ENCODE peak calls at places on chromosomes 11 and 22, in six cellular contexts. One of them, this sample, is unnamed.

GRCh38 chr11:119375629-119376196 is 5.8 kb downstream of the USP2 start:
- DNase-seq in glutamatergic neuron: no peak
- DNase-seq in astrocyte of the spinal cord: peak; percentile 74
- DNase-seq in cardiac fibroblast: peak; percentile 83
- DNase-seq in lung: no peak
- DNase-seq in HFFc6: peak; percentile 77
- DNase-seq in this sample: no peak

GRCh38 chr11:129286813-129287212 is 88.8 kb upstream of the BARX2 start:
- DNase-seq in glutamatergic neuron: no peak
- DNase-seq in astrocyte of the spinal cord: no peak
- DNase-seq in cardiac fibroblast: no peak
- DNase-seq in lung: no peak
- DNase-seq in HFFc6: no peak
- DNase-seq in this sample: no peak

GRCh38 chr11:133906746-133907145 is 50.0 kb downstream of the IGSF9B start:
- DNase-seq in glutamatergic neuron: no peak
- DNase-seq in astrocyte of the spinal cord: no peak
- DNase-seq in cardiac fibroblast: no peak
- DNase-seq in lung: no peak
- DNase-seq in HFFc6: no peak
- DNase-seq in this sample: no peak

GRCh38 chr11:118142809-118143208 is 9.8 kb downstream of the SCN4B start:
- DNase-seq in glutamatergic neuron: no peak
- DNase-seq in astrocyte of the spinal cord: no peak
- DNase-seq in cardiac fibroblast: no peak
- DNase-seq in lung: peak; percentile 43
- DNase-seq in HFFc6: no peak
- DNase-seq in this sample: no peak

GRCh38 chr11:120929090-120929489 is 94.8 kb upstream of the TBCEL start:
- DNase-seq in glutamatergic neuron: no peak
- DNase-seq in astrocyte of the spinal cord: no peak
- DNase-seq in cardiac fibroblast: no peak
- DNase-seq in lung: no peak
- DNase-seq in HFFc6: peak; percentile 53
- DNase-seq in this sample: no peak

GRCh38 chr22:38755155-38755910 is 465 bp downstream of the SUN2 start:
- DNase-seq in glutamatergic neuron: peak; percentile 77
- DNase-seq in astrocyte of the spinal cord: peak; percentile 59
- DNase-seq in cardiac fibroblast: peak; percentile 87
- DNase-seq in lung: peak; percentile 95
- DNase-seq in HFFc6: peak; percentile 75
- DNase-seq in this sample: peak; percentile 58

GRCh38 chr22:30877662-30878515 is 90.7 kb downstream of the MORC2 start:
- DNase-seq in glutamatergic neuron: no peak
- DNase-seq in astrocyte of the spinal cord: no peak
- DNase-seq in cardiac fibroblast: no peak
- DNase-seq in lung: no peak
- DNase-seq in HFFc6: no peak
- DNase-seq in this sample: no peak

GRCh38 chr11:111796696-111797095 is 30.5 kb upstream of the PPP2R1B start:
- DNase-seq in glutamatergic neuron: no peak
- DNase-seq in astrocyte of the spinal cord: no peak
- DNase-seq in cardiac fibroblast: no peak
- DNase-seq in lung: no peak
- DNase-seq in HFFc6: no peak
- DNase-seq in this sample: no peak

GRCh38 chr11:45684440-45684839 is 19.0 kb upstream of the CHST1 start:
- DNase-seq in glutamatergic neuron: no peak
- DNase-seq in astrocyte of the spinal cord: no peak
- DNase-seq in cardiac fibroblast: no peak
- DNase-seq in lung: no peak
- DNase-seq in HFFc6: no peak
- DNase-seq in this sample: no peak

GRCh38 chr11:9617960-9618359 is 44.5 kb downstream of the WEE1 start:
- DNase-seq in glutamatergic neuron: no peak
- DNase-seq in astrocyte of the spinal cord: peak; percentile 18
- DNase-seq in cardiac fibroblast: peak; percentile 29
- DNase-seq in lung: no peak
- DNase-seq in HFFc6: peak; percentile 59
- DNase-seq in this sample: no peak

GRCh38 chr11:14973621-14974020 is 1.5 kb upstream of the CALCA start:
- DNase-seq in glutamatergic neuron: peak; percentile 62
- DNase-seq in astrocyte of the spinal cord: peak; percentile 17
- DNase-seq in cardiac fibroblast: peak; percentile 11
- DNase-seq in lung: no peak
- DNase-seq in HFFc6: no peak
- DNase-seq in this sample: peak; percentile 38

GRCh38 chr22:28656156-28656555 is 23.5 kb downstream of the TTC28 start:
- DNase-seq in glutamatergic neuron: no peak
- DNase-seq in astrocyte of the spinal cord: no peak
- DNase-seq in cardiac fibroblast: no peak
- DNase-seq in lung: no peak
- DNase-seq in HFFc6: no peak
- DNase-seq in this sample: no peak

GRCh38 chr11:117058761-117059233 is 39.4 kb downstream of the SIK3 start:
- DNase-seq in glutamatergic neuron: no peak
- DNase-seq in astrocyte of the spinal cord: peak; percentile 77
- DNase-seq in cardiac fibroblast: peak; percentile 66
- DNase-seq in lung: no peak
- DNase-seq in HFFc6: peak; percentile 41
- DNase-seq in this sample: no peak

GRCh38 chr22:41003976-41004375 is 52.8 kb downstream of the RBX1 start:
- DNase-seq in glutamatergic neuron: no peak
- DNase-seq in astrocyte of the spinal cord: no peak
- DNase-seq in cardiac fibroblast: no peak
- DNase-seq in lung: no peak
- DNase-seq in HFFc6: no peak
- DNase-seq in this sample: no peak

GRCh38 chr22:17563936-17564391 is 666 bp downstream of the SLC25A18 start:
- DNase-seq in glutamatergic neuron: no peak
- DNase-seq in astrocyte of the spinal cord: peak; percentile 30
- DNase-seq in cardiac fibroblast: peak; percentile 80
- DNase-seq in lung: no peak
- DNase-seq in HFFc6: peak; percentile 53
- DNase-seq in this sample: no peak

GRCh38 chr11:75428989-75429640 is 3.9 kb downstream of the KLHL35 start:
- DNase-seq in glutamatergic neuron: no peak
- DNase-seq in astrocyte of the spinal cord: no peak
- DNase-seq in cardiac fibroblast: no peak
- DNase-seq in lung: no peak
- DNase-seq in HFFc6: no peak
- DNase-seq in this sample: no peak

GRCh38 chr11:92782806-92783205 is 186.6 kb upstream of the MTNR1B start:
- DNase-seq in glutamatergic neuron: no peak
- DNase-seq in astrocyte of the spinal cord: peak; percentile 60
- DNase-seq in cardiac fibroblast: no peak
- DNase-seq in lung: no peak
- DNase-seq in HFFc6: no peak
- DNase-seq in this sample: no peak

GRCh38 chr22:31253949-31254348 is 38.3 kb downstream of the PIK3IP1 start:
- DNase-seq in glutamatergic neuron: no peak
- DNase-seq in astrocyte of the spinal cord: no peak
- DNase-seq in cardiac fibroblast: no peak
- DNase-seq in lung: peak; percentile 68
- DNase-seq in HFFc6: no peak
- DNase-seq in this sample: no peak

GRCh38 chr11:34637303-34637702 is 16.4 kb downstream of the EHF start:
- DNase-seq in glutamatergic neuron: no peak
- DNase-seq in astrocyte of the spinal cord: no peak
- DNase-seq in cardiac fibroblast: no peak
- DNase-seq in lung: no peak
- DNase-seq in HFFc6: no peak
- DNase-seq in this sample: no peak

GRCh38 chr22:48663297-48663696 is 1164.4 kb downstream of the BRD1 start:
- DNase-seq in glutamatergic neuron: no peak
- DNase-seq in astrocyte of the spinal cord: no peak
- DNase-seq in cardiac fibroblast: no peak
- DNase-seq in lung: no peak
- DNase-seq in HFFc6: no peak
- DNase-seq in this sample: no peak

GRCh38 chr11:96265236-96265737 is 77.7 kb downstream of the MAML2 start:
- DNase-seq in glutamatergic neuron: no peak
- DNase-seq in astrocyte of the spinal cord: no peak
- DNase-seq in cardiac fibroblast: no peak
- DNase-seq in lung: no peak
- DNase-seq in HFFc6: no peak
- DNase-seq in this sample: no peak

GRCh38 chr22:21980547-21980946 is 2.0 kb downstream of the TOP3B start:
- DNase-seq in glutamatergic neuron: no peak
- DNase-seq in astrocyte of the spinal cord: no peak
- DNase-seq in cardiac fibroblast: no peak
- DNase-seq in lung: no peak
- DNase-seq in HFFc6: no peak
- DNase-seq in this sample: no peak

GRCh38 chr11:32529994-32530588 is 53.5 kb upstream of the EIF3M start:
- DNase-seq in glutamatergic neuron: no peak
- DNase-seq in astrocyte of the spinal cord: no peak
- DNase-seq in cardiac fibroblast: no peak
- DNase-seq in lung: no peak
- DNase-seq in HFFc6: no peak
- DNase-seq in this sample: no peak

GRCh38 chr11:85627332-85627997 is at the start of gene DLG2:
- DNase-seq in glutamatergic neuron: no peak
- DNase-seq in astrocyte of the spinal cord: peak; percentile 35
- DNase-seq in cardiac fibroblast: peak; percentile 33
- DNase-seq in lung: no peak
- DNase-seq in HFFc6: peak; percentile 37
- DNase-seq in this sample: no peak

GRCh38 chr11:135027461-135027860 is 615.4 kb upstream of the B3GAT1 start:
- DNase-seq in glutamatergic neuron: no peak
- DNase-seq in astrocyte of the spinal cord: peak; percentile 49
- DNase-seq in cardiac fibroblast: peak; percentile 38
- DNase-seq in lung: no peak
- DNase-seq in HFFc6: no peak
- DNase-seq in this sample: peak; percentile 48

GRCh38 chr11:17076517-17077239 is 789 bp downstream of the RPS13 start:
- DNase-seq in glutamatergic neuron: no peak
- DNase-seq in astrocyte of the spinal cord: peak; percentile 1
- DNase-seq in cardiac fibroblast: peak; percentile 25
- DNase-seq in lung: no peak
- DNase-seq in HFFc6: no peak
- DNase-seq in this sample: no peak

GRCh38 chr11:107970049-107970448 is 38.6 kb upstream of the CUL5 start:
- DNase-seq in glutamatergic neuron: no peak
- DNase-seq in astrocyte of the spinal cord: no peak
- DNase-seq in cardiac fibroblast: no peak
- DNase-seq in lung: no peak
- DNase-seq in HFFc6: no peak
- DNase-seq in this sample: no peak

GRCh38 chr11:45853616-45854219 is 6.4 kb downstream of the CRY2 start:
- DNase-seq in glutamatergic neuron: no peak
- DNase-seq in astrocyte of the spinal cord: no peak
- DNase-seq in cardiac fibroblast: no peak
- DNase-seq in lung: no peak
- DNase-seq in HFFc6: no peak
- DNase-seq in this sample: no peak

GRCh38 chr11:26297179-26297970 is 34.6 kb upstream of the ANO3 start:
- DNase-seq in glutamatergic neuron: no peak
- DNase-seq in astrocyte of the spinal cord: peak; percentile 71
- DNase-seq in cardiac fibroblast: peak; percentile 88
- DNase-seq in lung: no peak
- DNase-seq in HFFc6: peak; percentile 50
- DNase-seq in this sample: peak; percentile 9

GRCh38 chr11:59918987-59919589 is 19.1 kb upstream of the OOSP1 start:
- DNase-seq in glutamatergic neuron: peak; percentile 26
- DNase-seq in astrocyte of the spinal cord: peak; percentile 38
- DNase-seq in cardiac fibroblast: peak; percentile 55
- DNase-seq in lung: no peak
- DNase-seq in HFFc6: peak; percentile 67
- DNase-seq in this sample: peak; percentile 14
- TF ChIP-seq CTCF in glutamatergic neuron: no peak
- TF ChIP-seq CTCF in astrocyte of the spinal cord: peak; percentile 48
- TF ChIP-seq CTCF in cardiac fibroblast: peak; percentile 65
- TF ChIP-seq CTCF in lung: no peak
- TF ChIP-seq CTCF in HFFc6: peak; percentile 80
- TF ChIP-seq CTCF in this sample: peak; percentile 70

GRCh38 chr11:122653911-122654310 is 1.6 kb upstream of the UBASH3B start:
- DNase-seq in glutamatergic neuron: no peak
- DNase-seq in astrocyte of the spinal cord: peak; percentile 11
- DNase-seq in cardiac fibroblast: peak; percentile 76
- DNase-seq in lung: no peak
- DNase-seq in HFFc6: no peak
- DNase-seq in this sample: no peak
- TF ChIP-seq CTCF in glutamatergic neuron: no peak
- TF ChIP-seq CTCF in astrocyte of the spinal cord: no peak
- TF ChIP-seq CTCF in cardiac fibroblast: no peak
- TF ChIP-seq CTCF in lung: no peak
- TF ChIP-seq CTCF in HFFc6: no peak
- TF ChIP-seq CTCF in this sample: no peak

GRCh38 chr11:12761029-12761428 is 86.8 kb downstream of the TEAD1 start:
- DNase-seq in glutamatergic neuron: no peak
- DNase-seq in astrocyte of the spinal cord: peak; percentile 58
- DNase-seq in cardiac fibroblast: peak; percentile 60
- DNase-seq in lung: no peak
- DNase-seq in HFFc6: peak; percentile 44
- DNase-seq in this sample: no peak
- TF ChIP-seq CTCF in glutamatergic neuron: no peak
- TF ChIP-seq CTCF in astrocyte of the spinal cord: peak; percentile 56
- TF ChIP-seq CTCF in cardiac fibroblast: peak; percentile 48
- TF ChIP-seq CTCF in lung: no peak
- TF ChIP-seq CTCF in HFFc6: peak; percentile 74
- TF ChIP-seq CTCF in this sample: peak; percentile 53

GRCh38 chr11:110243804-110244203 is 52.6 kb downstream of the RDX start:
- DNase-seq in glutamatergic neuron: no peak
- DNase-seq in astrocyte of the spinal cord: no peak
- DNase-seq in cardiac fibroblast: no peak
- DNase-seq in lung: no peak
- DNase-seq in HFFc6: no peak
- DNase-seq in this sample: no peak

GRCh38 chr11:110250168-110250567 is 46.2 kb downstream of the RDX start:
- DNase-seq in glutamatergic neuron: no peak
- DNase-seq in astrocyte of the spinal cord: no peak
- DNase-seq in cardiac fibroblast: no peak
- DNase-seq in lung: no peak
- DNase-seq in HFFc6: no peak
- DNase-seq in this sample: no peak

GRCh38 chr11:110253525-110253924 is 42.9 kb downstream of the RDX start:
- DNase-seq in glutamatergic neuron: no peak
- DNase-seq in astrocyte of the spinal cord: no peak
- DNase-seq in cardiac fibroblast: no peak
- DNase-seq in lung: no peak
- DNase-seq in HFFc6: no peak
- DNase-seq in this sample: no peak

GRCh38 chr11:110251837-110252236 is 44.6 kb downstream of the RDX start:
- DNase-seq in glutamatergic neuron: no peak
- DNase-seq in astrocyte of the spinal cord: peak; percentile 76
- DNase-seq in cardiac fibroblast: peak; percentile 67
- DNase-seq in lung: no peak
- DNase-seq in HFFc6: peak; percentile 63
- DNase-seq in this sample: no peak

DNA sequence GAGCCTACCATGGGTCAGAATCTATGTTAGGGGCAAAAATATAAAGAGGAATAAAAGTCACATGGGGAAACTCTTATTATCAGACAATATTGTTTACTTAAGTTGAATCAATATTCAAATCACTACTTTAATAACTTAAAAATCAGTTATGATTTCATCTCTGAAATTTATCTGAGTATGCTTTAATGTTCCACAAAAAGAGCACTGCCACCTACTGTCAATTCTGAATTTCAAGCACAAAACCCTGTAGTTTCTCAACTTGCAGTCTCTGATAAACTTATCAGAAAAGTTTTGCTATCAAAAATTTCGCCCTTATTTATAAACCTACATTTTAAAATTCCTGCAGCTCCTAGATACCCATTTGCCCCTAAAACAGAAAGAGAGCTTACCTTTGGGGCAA is 47.3 kb downstream of the RDX start:
- DNase-seq in glutamatergic neuron: no peak
- DNase-seq in astrocyte of the spinal cord: no peak
- DNase-seq in cardiac fibroblast: peak; percentile 22
- DNase-seq in lung: no peak
- DNase-seq in HFFc6: no peak
- DNase-seq in this sample: no peak
- TF ChIP-seq CTCF in glutamatergic neuron: no peak
- TF ChIP-seq CTCF in astrocyte of the spinal cord: peak; percentile 31
- TF ChIP-seq CTCF in cardiac fibroblast: no peak
- TF ChIP-seq CTCF in lung: no peak
- TF ChIP-seq CTCF in HFFc6: peak; percentile 61
- TF ChIP-seq CTCF in this sample: peak; percentile 53

This sample was measured in neural crest cell.